ENCODE peak calls at places on chromosomes 11 and 22, in four cellular contexts. V, M, T and W are unnamed samples.

GRCh38 chr22:48784701-48785503 is 1042.8 kb downstream of the BRD1 start:
- DNase-seq in M (no peak), V (no peak), T (no peak), W (no peak)

GRCh38 chr11:34027516-34028406 is 23.8 kb upstream of the CAPRIN1 start:
- DNase-seq in T (no peak), M (no peak), V (no peak), W (no peak)

GRCh38 chr11:102940714-102941588 is 14.6 kb downstream of the MMP13 start:
- DNase-seq in V (no peak), T (peak; percentile 24), M (peak; percentile 66), W (peak; percentile 38)

GRCh38 chr11:115644846-115645245 is 140.6 kb upstream of the CADM1 start:
- DNase-seq in T (no peak), M (no peak), V (no peak), W (no peak)

GRCh38 chr11:50394017-50394416 is 361.3 kb downstream of the OR4C45 start:
- DNase-seq in V (no peak), T (no peak), M (no peak), W (no peak)

GRCh38 chr11:100759106-100759505 is 72.0 kb downstream of the ARHGAP42 start:
- DNase-seq in M (no peak), T (no peak), V (no peak), W (no peak)

GRCh38 chr11:118133816-118134215 is 18.8 kb downstream of the SCN4B start:
- DNase-seq in M (no peak), T (no peak), V (no peak), W (no peak)

GRCh38 chr11:95095858-95096587 is 6.4 kb downstream of the ENDOD1 start:
- DNase-seq in V (peak; percentile 47), M (peak; percentile 41), T (no peak), W (no peak)

GRCh38 chr22:43432883-43433415 is 21.1 kb downstream of the MPPED1 start:
- DNase-seq in M (no peak), V (no peak), T (no peak), W (no peak)

GRCh38 chr11:4482445-4482844 is at the start of gene OR52K1:
- DNase-seq in M (no peak), V (no peak), T (no peak), W (no peak)

GRCh38 chr11:2389344-2390026 is 11.1 kb upstream of the TSSC4 start:
- DNase-seq in T (no peak), M (no peak), V (no peak), W (no peak)

GRCh38 chr11:116331381-116331780 is 441.4 kb downstream of the BUD13 start:
- DNase-seq in T (no peak), M (no peak), V (no peak), W (no peak)

GRCh38 chr11:101862410-101863233 is 52.2 kb upstream of the CEP126 start:
- DNase-seq in T (no peak), M (peak; percentile 37), V (peak; percentile 75), W (peak; percentile 11)

GRCh38 chr22:25749420-25750169 is 7.6 kb downstream of the MYO18B start:
- DNase-seq in V (no peak), T (peak; percentile 16), M (no peak), W (no peak)

GRCh38 chr11:94815705-94816344 is 47.7 kb downstream of the AMOTL1 start:
- DNase-seq in T (no peak), M (peak; percentile 31), V (no peak), W (peak; percentile 12)

GRCh38 chr22:42678894-42679293 is 29.7 kb upstream of the CYB5R3 start:
- DNase-seq in T (no peak), M (no peak), V (no peak), W (no peak)

GRCh38 chr11:102268083-102268984 is 49.0 kb upstream of the BIRC3 start:
- DNase-seq in V (no peak), T (peak; percentile 75), M (peak; percentile 95), W (peak; percentile 27)

GRCh38 chr22:25564979-25565677 is 653 bp downstream of the GRK3 start:
- DNase-seq in V (no peak), T (peak; percentile 7), M (peak; percentile 41), W (peak; percentile 40)

GRCh38 chr11:44365616-44366015 is 55.7 kb upstream of the ALX4 start:
- DNase-seq in T (no peak), V (no peak), M (no peak), W (no peak)

GRCh38 chr11:94762208-94762607 is 5.9 kb upstream of the AMOTL1 start:
- DNase-seq in M (no peak), V (no peak), T (no peak), W (no peak)

GRCh38 chr11:7555067-7555699 is 41.4 kb downstream of the PPFIBP2 start:
- DNase-seq in M (no peak), V (no peak), T (no peak), W (no peak)

GRCh38 chr11:123434262-123434661 is 4.2 kb downstream of the GRAMD1B start:
- DNase-seq in T (no peak), V (no peak), M (no peak), W (no peak)